ENCODE peak calls at places on chromosome 14, in nine cellular contexts. One of them, this sample, is unnamed.

GRCh38 chr14:90248594-90248993 is 7.8 kb upstream of the PSMC1 start:
- DNase-seq in stimulated activated CD8-positive, alpha-beta memory T cell treated with anti-CD3 and anti-CD28 coated beads, Interleukin-12 subunit alpha, Interleukin-12 subunit beta, amount 100 ng/mL, for 4 hours: no peak
- DNase-seq in fibroblast of lung: no peak
- DNase-seq in sciatic nerve: no peak
- DNase-seq in non-pigmented ciliary epithelial cell: no peak
- DNase-seq in NCI-H82: no peak
- DNase-seq in GM23338: no peak
- DNase-seq in heart left ventricle: no peak
- DNase-seq in endothelial cell: no peak
- DNase-seq in this sample: no peak

GRCh38 chr14:23941669-23942068 is 11.9 kb upstream of the DHRS4 start:
- DNase-seq in fibroblast of lung: no peak
- DNase-seq in NCI-H82: no peak
- DNase-seq in non-pigmented ciliary epithelial cell: no peak
- DNase-seq in heart left ventricle: no peak
- DNase-seq in GM23338: no peak
- DNase-seq in sciatic nerve: no peak
- DNase-seq in stimulated activated CD8-positive, alpha-beta memory T cell treated with anti-CD3 and anti-CD28 coated beads, Interleukin-12 subunit alpha, Interleukin-12 subunit beta, amount 100 ng/mL, for 4 hours: no peak
- DNase-seq in endothelial cell: no peak
- DNase-seq in this sample: no peak

GRCh38 chr14:79809849-79810612 is 401.3 kb downstream of the DIO2 start:
- DNase-seq in NCI-H82: peak
- DNase-seq in GM23338: peak
- DNase-seq in stimulated activated CD8-positive, alpha-beta memory T cell treated with anti-CD3 and anti-CD28 coated beads, Interleukin-12 subunit alpha, Interleukin-12 subunit beta, amount 100 ng/mL, for 4 hours: no peak
- DNase-seq in fibroblast of lung: peak
- DNase-seq in endothelial cell: no peak
- DNase-seq in sciatic nerve: no peak
- DNase-seq in non-pigmented ciliary epithelial cell: no peak
- DNase-seq in heart left ventricle: no peak
- DNase-seq in this sample: no peak

GRCh38 chr14:22547948-22548750 is 40.9 kb downstream of the DAD1 start:
- DNase-seq in stimulated activated CD8-positive, alpha-beta memory T cell treated with anti-CD3 and anti-CD28 coated beads, Interleukin-12 subunit alpha, Interleukin-12 subunit beta, amount 100 ng/mL, for 4 hours: no peak
- DNase-seq in fibroblast of lung: no peak
- DNase-seq in GM23338: no peak
- DNase-seq in non-pigmented ciliary epithelial cell: no peak
- DNase-seq in endothelial cell: no peak
- DNase-seq in NCI-H82: no peak
- DNase-seq in sciatic nerve: no peak
- DNase-seq in heart left ventricle: no peak
- DNase-seq in this sample: no peak

GRCh38 chr14:104116544-104117340 is 21.6 kb upstream of the KIF26A start:
- DNase-seq in heart left ventricle: peak
- DNase-seq in endothelial cell: no peak
- DNase-seq in non-pigmented ciliary epithelial cell: no peak
- DNase-seq in fibroblast of lung: no peak
- DNase-seq in stimulated activated CD8-positive, alpha-beta memory T cell treated with anti-CD3 and anti-CD28 coated beads, Interleukin-12 subunit alpha, Interleukin-12 subunit beta, amount 100 ng/mL, for 4 hours: no peak
- DNase-seq in NCI-H82: no peak
- DNase-seq in sciatic nerve: peak
- DNase-seq in GM23338: peak
- DNase-seq in this sample: no peak

GRCh38 chr14:55684956-55685584 is 105.1 kb downstream of the KTN1 start:
- DNase-seq in sciatic nerve: no peak
- DNase-seq in fibroblast of lung: no peak
- DNase-seq in NCI-H82: no peak
- DNase-seq in endothelial cell: no peak
- DNase-seq in heart left ventricle: no peak
- DNase-seq in stimulated activated CD8-positive, alpha-beta memory T cell treated with anti-CD3 and anti-CD28 coated beads, Interleukin-12 subunit alpha, Interleukin-12 subunit beta, amount 100 ng/mL, for 4 hours: no peak
- DNase-seq in GM23338: no peak
- DNase-seq in non-pigmented ciliary epithelial cell: no peak
- DNase-seq in this sample: no peak

GRCh38 chr14:68423686-68424085 is 369.2 kb downstream of the ZFP36L1 start:
- DNase-seq in heart left ventricle: no peak
- DNase-seq in NCI-H82: no peak
- DNase-seq in sciatic nerve: no peak
- DNase-seq in stimulated activated CD8-positive, alpha-beta memory T cell treated with anti-CD3 and anti-CD28 coated beads, Interleukin-12 subunit alpha, Interleukin-12 subunit beta, amount 100 ng/mL, for 4 hours: no peak
- DNase-seq in GM23338: no peak
- DNase-seq in endothelial cell: no peak
- DNase-seq in non-pigmented ciliary epithelial cell: no peak
- DNase-seq in fibroblast of lung: no peak
- DNase-seq in this sample: no peak

GRCh38 chr14:96502621-96503251 is 554 bp downstream of the PAPOLA start:
- DNase-seq in heart left ventricle: peak
- DNase-seq in fibroblast of lung: peak
- DNase-seq in endothelial cell: peak
- DNase-seq in sciatic nerve: peak
- DNase-seq in stimulated activated CD8-positive, alpha-beta memory T cell treated with anti-CD3 and anti-CD28 coated beads, Interleukin-12 subunit alpha, Interleukin-12 subunit beta, amount 100 ng/mL, for 4 hours: no peak
- DNase-seq in GM23338: peak
- DNase-seq in NCI-H82: peak
- DNase-seq in non-pigmented ciliary epithelial cell: no peak
- DNase-seq in this sample: no peak

GRCh38 chr14:73633517-73634332 is 11.1 kb upstream of the DNAL1 start:
- DNase-seq in endothelial cell: peak
- DNase-seq in NCI-H82: peak
- DNase-seq in fibroblast of lung: peak
- DNase-seq in GM23338: peak
- DNase-seq in heart left ventricle: peak
- DNase-seq in sciatic nerve: peak
- DNase-seq in stimulated activated CD8-positive, alpha-beta memory T cell treated with anti-CD3 and anti-CD28 coated beads, Interleukin-12 subunit alpha, Interleukin-12 subunit beta, amount 100 ng/mL, for 4 hours: peak
- DNase-seq in non-pigmented ciliary epithelial cell: no peak
- DNase-seq in this sample: peak

GRCh38 chr14:85333313-85333712 is 196.6 kb upstream of the FLRT2 start:
- DNase-seq in GM23338: no peak
- DNase-seq in non-pigmented ciliary epithelial cell: no peak
- DNase-seq in sciatic nerve: no peak
- DNase-seq in fibroblast of lung: peak
- DNase-seq in NCI-H82: peak
- DNase-seq in endothelial cell: no peak
- DNase-seq in stimulated activated CD8-positive, alpha-beta memory T cell treated with anti-CD3 and anti-CD28 coated beads, Interleukin-12 subunit alpha, Interleukin-12 subunit beta, amount 100 ng/mL, for 4 hours: no peak
- DNase-seq in heart left ventricle: no peak
- DNase-seq in this sample: no peak

GRCh38 chr14:73795974-73796373 is 55.7 kb upstream of the PTGR2 start:
- DNase-seq in endothelial cell: no peak
- DNase-seq in non-pigmented ciliary epithelial cell: no peak
- DNase-seq in NCI-H82: no peak
- DNase-seq in sciatic nerve: no peak
- DNase-seq in GM23338: no peak
- DNase-seq in fibroblast of lung: peak
- DNase-seq in stimulated activated CD8-positive, alpha-beta memory T cell treated with anti-CD3 and anti-CD28 coated beads, Interleukin-12 subunit alpha, Interleukin-12 subunit beta, amount 100 ng/mL, for 4 hours: no peak
- DNase-seq in heart left ventricle: no peak
- DNase-seq in this sample: peak

GRCh38 chr14:104128981-104129380 is 9.4 kb upstream of the KIF26A start:
- DNase-seq in NCI-H82: no peak
- DNase-seq in non-pigmented ciliary epithelial cell: no peak
- DNase-seq in GM23338: no peak
- DNase-seq in endothelial cell: no peak
- DNase-seq in fibroblast of lung: no peak
- DNase-seq in heart left ventricle: no peak
- DNase-seq in stimulated activated CD8-positive, alpha-beta memory T cell treated with anti-CD3 and anti-CD28 coated beads, Interleukin-12 subunit alpha, Interleukin-12 subunit beta, amount 100 ng/mL, for 4 hours: no peak
- DNase-seq in sciatic nerve: no peak
- DNase-seq in this sample: no peak

GRCh38 chr14:36478782-36479181 is 41.2 kb downstream of the NKX2-1 start:
- DNase-seq in sciatic nerve: no peak
- DNase-seq in non-pigmented ciliary epithelial cell: no peak
- DNase-seq in GM23338: no peak
- DNase-seq in heart left ventricle: no peak
- DNase-seq in fibroblast of lung: peak
- DNase-seq in stimulated activated CD8-positive, alpha-beta memory T cell treated with anti-CD3 and anti-CD28 coated beads, Interleukin-12 subunit alpha, Interleukin-12 subunit beta, amount 100 ng/mL, for 4 hours: no peak
- DNase-seq in NCI-H82: no peak
- DNase-seq in endothelial cell: no peak
- DNase-seq in this sample: peak

GRCh38 chr14:50336428-50336827 is 24.3 kb downstream of the DMAC2L start:
- DNase-seq in endothelial cell: no peak
- DNase-seq in heart left ventricle: no peak
- DNase-seq in GM23338: peak
- DNase-seq in non-pigmented ciliary epithelial cell: no peak
- DNase-seq in sciatic nerve: no peak
- DNase-seq in stimulated activated CD8-positive, alpha-beta memory T cell treated with anti-CD3 and anti-CD28 coated beads, Interleukin-12 subunit alpha, Interleukin-12 subunit beta, amount 100 ng/mL, for 4 hours: no peak
- DNase-seq in NCI-H82: no peak
- DNase-seq in fibroblast of lung: no peak
- DNase-seq in this sample: no peak

GRCh38 chr14:84254205-84254788 is 1275.6 kb upstream of the FLRT2 start:
- DNase-seq in endothelial cell: peak
- DNase-seq in heart left ventricle: no peak
- DNase-seq in sciatic nerve: no peak
- DNase-seq in fibroblast of lung: no peak
- DNase-seq in NCI-H82: peak
- DNase-seq in non-pigmented ciliary epithelial cell: no peak
- DNase-seq in GM23338: peak
- DNase-seq in stimulated activated CD8-positive, alpha-beta memory T cell treated with anti-CD3 and anti-CD28 coated beads, Interleukin-12 subunit alpha, Interleukin-12 subunit beta, amount 100 ng/mL, for 4 hours: no peak
- DNase-seq in this sample: no peak

GRCh38 chr14:88870777-88871176 is 46.3 kb downstream of the TTC8 start:
- DNase-seq in fibroblast of lung: no peak
- DNase-seq in sciatic nerve: no peak
- DNase-seq in NCI-H82: peak
- DNase-seq in non-pigmented ciliary epithelial cell: no peak
- DNase-seq in stimulated activated CD8-positive, alpha-beta memory T cell treated with anti-CD3 and anti-CD28 coated beads, Interleukin-12 subunit alpha, Interleukin-12 subunit beta, amount 100 ng/mL, for 4 hours: no peak
- DNase-seq in endothelial cell: no peak
- DNase-seq in GM23338: no peak
- DNase-seq in heart left ventricle: no peak
- DNase-seq in this sample: no peak

This sample was measured in kidney glomerular epithelial cell.